ENCODE peak calls at places on chromosomes 12 and 14, in four cellular contexts. E is amniotic epithelial cell, O is AG08395, M is activated T-helper 1 cell treated with Interleukin-2 at 50 U/mL for 16 hours. P is an unnamed sample.

GRCh38 chr14:24392327-24393098 is 6.3 kb upstream of the NYNRIN start:
- DNase-seq in O (peak; percentile 45), M (no peak), E (peak; percentile 82), P (no peak)

GRCh38 chr12:130133851-130134562 is 28.3 kb upstream of the FZD10 start:
- DNase-seq in O (no peak), M (no peak), E (no peak), P (no peak)

GRCh38 chr14:24342889-24343288 is 3.1 kb upstream of the RIPK3 start:
- DNase-seq in O (no peak), E (no peak), M (no peak), P (no peak)

GRCh38 chr14:35332517-35333346 is 40.5 kb downstream of the PSMA6 start:
- DNase-seq in M (peak; percentile 11), O (peak; percentile 41), E (peak; percentile 44), P (peak; percentile 81)

GRCh38 chr12:49365542-49365941 is 1.7 kb upstream of the SPATS2 start:
- DNase-seq in O (no peak), E (peak; percentile 97), M (no peak), P (no peak)

GRCh38 chr12:34303091-34303870 is 281.0 kb downstream of the ALG10 start:
- DNase-seq in M (no peak), O (no peak), E (no peak), P (no peak)

GRCh38 chr12:17478908-17479673 is 610.9 kb downstream of the RERGL start:
- DNase-seq in O (no peak), E (no peak), M (no peak), P (no peak)

GRCh38 chr14:105493921-105494605 is 3.0 kb downstream of the TEDC1 start:
- DNase-seq in O (no peak), M (no peak), E (no peak), P (peak; percentile 22)

GRCh38 chr12:1922075-1922709 is 3.7 kb upstream of the CACNA2D4 start:
- DNase-seq in E (no peak), O (no peak), M (no peak), P (peak; percentile 49)

GRCh38 chr12:124626841-124627502 is 59.6 kb upstream of the NCOR2 start:
- DNase-seq in M (no peak), E (no peak), O (peak; percentile 41), P (peak; percentile 36)

GRCh38 chr14:37844614-37845013 is 249.2 kb downstream of the TTC6 start:
- DNase-seq in O (no peak), M (no peak), E (no peak), P (no peak)

GRCh38 chr14:32259368-32260013 is 56.4 kb upstream of the RNU6-8 start:
- DNase-seq in E (peak; percentile 79), O (peak; percentile 19), M (no peak), P (no peak)

GRCh38 chr14:73753887-73754880 is 40.0 kb upstream of the PNMA1 start:
- DNase-seq in M (no peak), O (peak; percentile 53), E (peak; percentile 62), P (peak; percentile 74)

GRCh38 chr14:104148433-104149277 is 10.3 kb downstream of the KIF26A start:
- DNase-seq in O (no peak), E (no peak), M (no peak), P (no peak)

GRCh38 chr12:26239127-26239500 is 43.7 kb downstream of the SSPN start:
- DNase-seq in O (no peak), M (no peak), E (no peak), P (no peak)

GRCh38 chr14:68676511-68676943 is 116.3 kb downstream of the ZFP36L1 start:
- DNase-seq in O (no peak), M (no peak), E (no peak), P (no peak)